ENCODE peak calls at places on chromosomes 16 and 17, in seven cellular contexts. S, E, R, C, F, W and B are unnamed samples.

GRCh38 chr17:82035956-82036633 is 1.4 kb downstream of the DCXR start:
- DNase-seq in F (no peak), E (no peak), W (no peak), C (no peak), S (no peak), R (no peak), B (no peak)

GRCh38 chr16:85717393-85718152 is 28.8 kb upstream of the GINS2 start:
- DNase-seq in E (peak), R (peak), F (peak), W (peak), C (peak), S (peak), B (no peak)

GRCh38 chr17:45368661-45369060 is 51.8 kb upstream of the MAP3K14 start:
- DNase-seq in E (no peak), R (no peak), F (peak), S (peak), W (no peak), C (peak), B (no peak)

GRCh38 chr17:78977992-78978973 is 1.4 kb downstream of the LGALS3BP start:
- DNase-seq in C (no peak), W (no peak), E (no peak), S (no peak), F (no peak), R (no peak), B (no peak)

GRCh38 chr17:65078441-65079160 is 22.1 kb upstream of the GNA13 start:
- DNase-seq in F (peak), C (peak), R (no peak), E (no peak), S (peak), W (no peak), B (no peak)

GRCh38 chr16:87945351-87946042 is 5.7 kb upstream of the BANP start:
- DNase-seq in W (peak), E (no peak), F (peak), R (peak), S (peak), C (peak), B (peak)

GRCh38 chr17:74542166-74542565 is 3.7 kb downstream of the CD300C start:
- DNase-seq in W (no peak), C (no peak), F (no peak), E (no peak), S (no peak), R (no peak), B (no peak)

GRCh38 chr16:31000671-31001382 is 9.6 kb downstream of the STX1B start:
- DNase-seq in F (no peak), W (no peak), S (no peak), R (no peak), E (no peak), C (no peak), B (no peak)

GRCh38 chr17:46092996-46093395 is 93.9 kb downstream of the STH start:
- DNase-seq in R (no peak), E (no peak), S (peak), C (peak), W (no peak), F (peak), B (no peak)

GRCh38 chr17:55545765-55546164 is 34.5 kb upstream of the SMIM36 start:
- DNase-seq in C (no peak), R (no peak), W (no peak), S (no peak), E (no peak), F (no peak), B (no peak)

GRCh38 chr16:81170824-81171223 is 67.7 kb upstream of the BCO1 start:
- DNase-seq in S (peak), C (no peak), R (no peak), E (no peak), F (no peak), W (no peak), B (no peak)

GRCh38 chr16:65532218-65532617 is 410.4 kb upstream of the CDH11 start:
- DNase-seq in R (no peak), S (peak), F (no peak), E (no peak), C (no peak), W (no peak), B (no peak)

GRCh38 chr16:57537596-57538234 is 1.3 kb upstream of the CCDC102A start:
- DNase-seq in W (peak), C (no peak), E (no peak), F (no peak), S (no peak), R (no peak), B (no peak)

GRCh38 chr16:61677776-61678175 is 358.5 kb downstream of the CDH8 start:
- DNase-seq in R (no peak), W (no peak), E (no peak), C (no peak), F (no peak), S (no peak), B (no peak)

GRCh38 chr16:28990375-28991040 is 5.7 kb downstream of the LAT start:
- DNase-seq in W (no peak), F (no peak), E (no peak), R (no peak), S (peak), C (no peak), B (no peak)

GRCh38 chr16:9364721-9365693 is 273.6 kb downstream of the HAPSTR1 start:
- DNase-seq in W (peak), S (no peak), C (no peak), R (no peak), E (peak), F (no peak), B (no peak)

GRCh38 chr16:11134722-11135121 is 121.3 kb downstream of the SOCS1 start:
- DNase-seq in C (no peak), S (no peak), E (no peak), W (no peak), F (no peak), R (no peak), B (no peak)

GRCh38 chr17:3043737-3044365 is 19.6 kb downstream of the OR1D5 start:
- DNase-seq in S (no peak), R (no peak), F (no peak), W (peak), C (no peak), E (peak), B (no peak)

GRCh38 chr16:3983081-3983520 is 102.6 kb upstream of the CREBBP start:
- DNase-seq in C (peak), W (peak), R (peak), S (peak), E (peak), F (peak), B (no peak)

GRCh38 chr17:57253307-57254065 is 2.8 kb upstream of the MSI2 start:
- DNase-seq in S (no peak), R (no peak), C (no peak), F (no peak), E (no peak), W (no peak), B (no peak)

GRCh38 chr17:41058741-41059140 is 1.2 kb downstream of the KRTAP2-3 start:
- DNase-seq in E (peak), F (no peak), S (peak), C (peak), W (no peak), R (no peak), B (no peak)
- H3K9ac ChIP-seq in E (peak), F (no peak), S (peak), C (no peak), W (no peak), R (peak), B (no peak)

GRCh38 chr17:77455878-77456234 is 315.1 kb downstream of the SEC14L1 start:
- DNase-seq in R (no peak), S (no peak), W (no peak), C (no peak), E (no peak), F (no peak), B (no peak)
- H3K9ac ChIP-seq in R (no peak), S (no peak), W (peak), C (no peak), E (peak), F (peak), B (no peak)

DNA sequence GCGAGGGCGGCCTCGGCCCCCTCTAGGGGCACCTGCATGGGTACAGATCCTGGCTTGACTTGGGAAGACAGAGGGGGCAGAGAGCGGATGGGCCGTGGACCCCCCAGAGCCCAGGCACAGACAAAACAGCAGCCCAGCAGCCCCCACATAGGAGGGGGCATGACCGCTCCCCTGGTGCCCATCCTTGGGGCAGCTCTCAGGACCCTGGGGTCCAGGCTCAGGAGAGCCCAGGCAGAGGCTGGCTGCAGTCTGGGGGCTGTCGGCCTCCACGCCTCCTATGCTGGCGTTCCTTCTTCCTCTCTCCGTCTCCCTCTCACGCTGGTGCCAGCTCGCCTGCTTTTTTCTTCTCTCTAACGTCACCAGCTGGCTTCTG is at the start of gene GPR179:
- DNase-seq in S (no peak), W (no peak), R (no peak), C (no peak), E (no peak), F (no peak), B (no peak)
- H3K9ac ChIP-seq in S (no peak), W (no peak), R (no peak), C (no peak), E (no peak), F (no peak), B (no peak)

GRCh38 chr16:49696414-49697101 is 159.4 kb downstream of the ZNF423 start:
- DNase-seq in C (no peak), W (no peak), E (no peak), F (no peak), S (no peak), R (no peak), B (no peak)
- H3K9ac ChIP-seq in C (no peak), W (no peak), E (no peak), F (no peak), S (no peak), R (no peak), B (no peak)

DNA sequence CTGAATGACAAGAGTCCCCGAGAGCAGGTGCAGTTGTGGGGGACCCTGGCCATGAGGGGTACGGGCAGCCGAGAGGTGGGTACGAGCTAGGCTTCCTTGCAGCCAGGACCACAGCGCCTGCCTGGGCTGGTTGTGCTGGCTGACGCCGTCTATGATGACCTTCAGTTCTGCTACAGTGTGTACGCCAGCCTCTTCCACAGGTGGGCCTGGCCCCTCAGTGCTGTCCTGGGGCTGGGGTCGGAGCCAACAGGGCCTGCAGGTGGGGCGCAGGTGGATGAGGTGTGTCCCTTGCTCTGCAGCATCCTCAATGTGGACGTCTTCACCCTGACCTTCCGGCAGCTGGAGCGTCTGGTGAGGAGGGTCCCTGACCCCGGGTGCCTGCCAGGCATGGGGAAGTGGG is 7.2 kb downstream of the TSR3 start:
- DNase-seq in F (no peak), E (no peak), W (no peak), S (no peak), R (no peak), C (no peak), B (no peak)
- H3K9ac ChIP-seq in F (no peak), E (no peak), W (no peak), S (no peak), R (no peak), C (no peak), B (no peak)

DNA sequence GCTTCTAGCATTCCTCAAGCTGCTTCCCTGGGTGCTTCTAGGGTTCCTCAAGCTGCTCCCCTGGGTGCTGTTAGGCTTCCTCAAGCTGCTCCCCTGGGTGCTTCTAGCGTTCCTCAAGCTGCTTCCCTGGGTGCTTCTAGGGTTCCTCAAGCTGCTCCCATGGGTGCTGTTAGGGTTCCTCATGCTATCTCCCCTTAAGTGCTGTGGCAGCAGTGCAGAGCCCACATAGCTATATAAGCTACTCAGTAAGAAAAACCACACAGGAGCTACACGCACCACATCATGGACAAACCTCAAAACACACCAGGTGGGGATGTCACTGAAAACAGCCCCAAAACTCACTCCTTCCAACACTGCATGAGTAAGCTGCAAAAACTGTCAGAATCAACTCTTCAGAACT is 35.2 kb downstream of the ANKRD11 start:
- DNase-seq in R (no peak), E (no peak), W (no peak), F (no peak), S (no peak), C (no peak), B (no peak)
- H3K9ac ChIP-seq in R (no peak), E (no peak), W (no peak), F (no peak), S (no peak), C (no peak), B (no peak)